ENCODE peak calls at places on chromosomes 16 and 17, in seven cellular contexts. L is endodermal cell; I is upper lobe of left lung; U is stimulated activated CD4-positive, alpha-beta T cell treated with anti-CD3 and anti-CD28 coated beads, Interleukin-4, amount 100 ng/mL, for 48 hours; A is NCI-H187 treated with DMSO at 0.1 percent for 48 hours; E is effector CD4-positive, alpha-beta T cell; Z is suprapubic skin. M is an unnamed sample.

GRCh38 chr17:27602721-27603445 is 28.1 kb upstream of the LGALS9 start:
- DNase-seq in A (no peak), E (peak), U (peak), Z (peak), L (peak), I (peak), M (peak)

GRCh38 chr17:7463368-7463846 is 16.0 kb downstream of the ZBTB4 start:
- DNase-seq in I (no peak), U (no peak), L (no peak), E (no peak), A (no peak), Z (no peak), M (no peak)

GRCh38 chr16:28951410-28951943 is 740 bp downstream of the NFATC2IP start:
- DNase-seq in E (no peak), Z (no peak), I (peak), A (no peak), U (peak), L (no peak), M (no peak)

GRCh38 chr17:80709090-80709695 is 164.6 kb downstream of the RPTOR start:
- DNase-seq in E (no peak), U (no peak), Z (no peak), L (no peak), A (no peak), I (no peak), M (no peak)

GRCh38 chr16:82995927-82996441 is 369.2 kb downstream of the CDH13 start:
- DNase-seq in U (no peak), L (no peak), I (no peak), Z (no peak), E (no peak), A (no peak), M (no peak)

GRCh38 chr17:43006639-43007551 is at the start of gene IFI35:
- DNase-seq in U (peak), A (no peak), E (peak), I (peak), Z (peak), L (peak), M (peak)

GRCh38 chr16:83967838-83968482 is at the start of gene NECAB2:
- DNase-seq in I (no peak), E (no peak), U (peak), Z (peak), A (no peak), L (peak), M (no peak)

GRCh38 chr16:87129771-87130170 is 187.4 kb downstream of the C16orf95 start:
- DNase-seq in L (no peak), I (no peak), U (no peak), E (no peak), Z (no peak), A (no peak), M (no peak)

GRCh38 chr17:29642171-29642611 is 19.5 kb upstream of the CORO6 start:
- DNase-seq in L (no peak), Z (no peak), I (no peak), E (no peak), U (no peak), A (no peak), M (no peak)

GRCh38 chr16:50279142-50279865 is 13.0 kb downstream of the ADCY7 start:
- DNase-seq in A (no peak), I (peak), U (no peak), E (no peak), L (no peak), Z (peak), M (no peak)

GRCh38 chr17:35640977-35641526 is 53.9 kb downstream of the AP2B1 start:
- DNase-seq in U (no peak), L (no peak), I (no peak), E (no peak), Z (no peak), A (no peak), M (no peak)

GRCh38 chr17:28493467-28493866 is 12.7 kb upstream of the FOXN1 start:
- DNase-seq in E (no peak), Z (no peak), I (no peak), L (no peak), U (no peak), A (no peak), M (no peak)

GRCh38 chr16:29809850-29810698 is 1.9 kb upstream of the PRRT2 start:
- DNase-seq in L (no peak), I (no peak), E (no peak), Z (no peak), A (no peak), U (no peak), M (no peak)

GRCh38 chr17:10815318-10815717 is 11.4 kb upstream of the TMEM238L start:
- DNase-seq in E (no peak), Z (no peak), L (no peak), U (no peak), I (no peak), A (no peak), M (no peak)

GRCh38 chr17:32958418-32958817 is 30.5 kb downstream of the TMEM98 start:
- DNase-seq in E (no peak), Z (no peak), L (no peak), I (no peak), U (no peak), A (no peak), M (no peak)

GRCh38 chr16:73846292-73846849 is 450.2 kb upstream of the PSMD7 start:
- DNase-seq in A (no peak), U (no peak), E (no peak), I (no peak), Z (no peak), L (peak), M (no peak)

GRCh38 chr16:70809392-70810060 is 8.6 kb upstream of the VAC14 start:
- DNase-seq in Z (no peak), L (peak), U (no peak), A (no peak), E (no peak), I (no peak), M (no peak)

GRCh38 chr16:13083687-13084086 is 182.3 kb downstream of the SHISA9 start:
- DNase-seq in I (no peak), L (peak), Z (no peak), E (no peak), U (no peak), A (no peak), M (no peak)

GRCh38 chr17:67399676-67400075 is 22.6 kb downstream of the PITPNC1 start:
- DNase-seq in A (no peak), I (no peak), U (no peak), Z (no peak), L (no peak), E (no peak), M (no peak)

GRCh38 chr16:70661534-70661917 is 15.2 kb downstream of the IL34 start:
- DNase-seq in U (no peak), Z (no peak), L (no peak), A (no peak), I (no peak), E (no peak), M (no peak)

GRCh38 chr16:78961464-78961863 is 639.1 kb downstream of the MAF start:
- DNase-seq in I (no peak), E (no peak), Z (no peak), U (no peak), L (no peak), A (no peak), M (no peak)

GRCh38 chr17:66518677-66519076 is 216.3 kb downstream of the PRKCA start:
- DNase-seq in E (no peak), L (no peak), I (no peak), Z (no peak), A (no peak), U (no peak), M (no peak)

GRCh38 chr16:27311897-27312303 is 1.9 kb upstream of the IL4R start:
- DNase-seq in L (peak), I (no peak), A (no peak), U (no peak), E (no peak), Z (no peak), M (no peak)

M was measured in T-helper 17 cell.